ENCODE peak calls at places on chromosomes 16 and 17, in nine cellular contexts. One of them, this sample, is unnamed.

GRCh38 chr16:2040450-2041105 is 7.1 kb downstream of the NTHL1 start:
- DNase-seq in testis: peak; percentile 43
- DNase-seq in effector memory CD4-positive, alpha-beta T cell: no peak
- DNase-seq in PC-3: peak; percentile 37
- DNase-seq in hepatocyte: no peak
- DNase-seq in mammary epithelial cell: no peak
- DNase-seq in heart left ventricle: no peak
- DNase-seq in mesendoderm: no peak
- DNase-seq in IMR-90: no peak
- DNase-seq in this sample: no peak

GRCh38 chr17:68131456-68131855 is 95.9 kb downstream of the KPNA2 start:
- DNase-seq in testis: no peak
- DNase-seq in effector memory CD4-positive, alpha-beta T cell: no peak
- DNase-seq in PC-3: no peak
- DNase-seq in hepatocyte: no peak
- DNase-seq in mammary epithelial cell: no peak
- DNase-seq in heart left ventricle: no peak
- DNase-seq in mesendoderm: no peak
- DNase-seq in IMR-90: no peak
- DNase-seq in this sample: no peak

GRCh38 chr16:11583889-11584565 is 2.7 kb downstream of the LITAF start:
- DNase-seq in testis: no peak
- DNase-seq in effector memory CD4-positive, alpha-beta T cell: no peak
- DNase-seq in PC-3: peak; percentile 41
- DNase-seq in hepatocyte: no peak
- DNase-seq in mammary epithelial cell: peak; percentile 20
- DNase-seq in heart left ventricle: no peak
- DNase-seq in mesendoderm: no peak
- DNase-seq in IMR-90: no peak
- DNase-seq in this sample: peak; percentile 61

GRCh38 chr16:19316846-19317245 is 31.3 kb downstream of the CLEC19A start:
- DNase-seq in testis: no peak
- DNase-seq in effector memory CD4-positive, alpha-beta T cell: no peak
- DNase-seq in PC-3: no peak
- DNase-seq in hepatocyte: no peak
- DNase-seq in mammary epithelial cell: no peak
- DNase-seq in heart left ventricle: no peak
- DNase-seq in mesendoderm: no peak
- DNase-seq in IMR-90: no peak
- DNase-seq in this sample: no peak

GRCh38 chr16:64180136-64180900 is 941.5 kb downstream of the CDH11 start:
- DNase-seq in testis: no peak
- DNase-seq in effector memory CD4-positive, alpha-beta T cell: no peak
- DNase-seq in PC-3: no peak
- DNase-seq in hepatocyte: peak; percentile 11
- DNase-seq in mammary epithelial cell: no peak
- DNase-seq in heart left ventricle: no peak
- DNase-seq in mesendoderm: no peak
- DNase-seq in IMR-90: no peak
- DNase-seq in this sample: peak; percentile 61

GRCh38 chr16:24075929-24076716 is 180.0 kb upstream of the CACNG3 start:
- DNase-seq in testis: no peak
- DNase-seq in effector memory CD4-positive, alpha-beta T cell: no peak
- DNase-seq in PC-3: peak; percentile 1
- DNase-seq in hepatocyte: peak; percentile 40
- DNase-seq in mammary epithelial cell: peak; percentile 16
- DNase-seq in heart left ventricle: no peak
- DNase-seq in mesendoderm: peak; percentile 93
- DNase-seq in IMR-90: no peak
- DNase-seq in this sample: no peak

GRCh38 chr17:44894642-44895041 is 4.6 kb downstream of the EFTUD2 start:
- DNase-seq in testis: no peak
- DNase-seq in effector memory CD4-positive, alpha-beta T cell: no peak
- DNase-seq in PC-3: no peak
- DNase-seq in hepatocyte: no peak
- DNase-seq in mammary epithelial cell: no peak
- DNase-seq in heart left ventricle: no peak
- DNase-seq in mesendoderm: no peak
- DNase-seq in IMR-90: no peak
- DNase-seq in this sample: no peak

GRCh38 chr16:4790871-4791270 is 2.7 kb upstream of the SEPTIN12 start:
- DNase-seq in testis: no peak
- DNase-seq in effector memory CD4-positive, alpha-beta T cell: no peak
- DNase-seq in PC-3: no peak
- DNase-seq in hepatocyte: no peak
- DNase-seq in mammary epithelial cell: no peak
- DNase-seq in heart left ventricle: no peak
- DNase-seq in mesendoderm: no peak
- DNase-seq in IMR-90: no peak
- DNase-seq in this sample: no peak

GRCh38 chr17:27631409-27631755 is 394 bp downstream of the LGALS9 start:
- DNase-seq in testis: no peak
- DNase-seq in effector memory CD4-positive, alpha-beta T cell: no peak
- DNase-seq in PC-3: no peak
- DNase-seq in hepatocyte: no peak
- DNase-seq in mammary epithelial cell: peak; percentile 67
- DNase-seq in heart left ventricle: no peak
- DNase-seq in mesendoderm: no peak
- DNase-seq in IMR-90: no peak
- DNase-seq in this sample: no peak

GRCh38 chr16:65468121-65468520 is 346.3 kb upstream of the CDH11 start:
- DNase-seq in testis: no peak
- DNase-seq in effector memory CD4-positive, alpha-beta T cell: no peak
- DNase-seq in PC-3: no peak
- DNase-seq in hepatocyte: no peak
- DNase-seq in mammary epithelial cell: no peak
- DNase-seq in heart left ventricle: no peak
- DNase-seq in mesendoderm: no peak
- DNase-seq in IMR-90: no peak
- DNase-seq in this sample: no peak

DNA sequence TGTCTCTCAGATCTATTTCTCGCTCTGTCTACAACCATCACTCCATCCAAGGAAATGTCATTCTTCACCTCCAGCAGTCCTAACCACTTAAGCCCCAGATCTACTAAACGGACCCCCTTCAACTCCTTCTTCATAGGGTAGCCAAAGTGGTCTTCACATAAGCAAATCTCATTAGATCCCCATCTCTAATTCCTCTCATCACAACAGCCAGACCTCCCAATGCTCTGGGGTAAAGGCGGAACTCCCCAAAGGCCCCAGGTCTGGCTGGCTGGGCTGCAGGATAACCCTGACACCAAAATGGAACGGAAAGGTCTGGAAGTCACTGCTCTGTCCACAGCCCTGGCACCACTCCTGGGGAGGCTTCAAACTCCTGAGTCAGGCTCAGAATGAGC is 11.1 kb downstream of the ST3GAL2 start:
- DNase-seq in testis: no peak
- DNase-seq in effector memory CD4-positive, alpha-beta T cell: no peak
- DNase-seq in PC-3: no peak
- DNase-seq in hepatocyte: no peak
- DNase-seq in mammary epithelial cell: no peak
- DNase-seq in heart left ventricle: no peak
- DNase-seq in mesendoderm: no peak
- DNase-seq in IMR-90: no peak
- DNase-seq in this sample: no peak
- H3K4me3 ChIP-seq in testis: no peak overlapping the region
- H3K4me3 ChIP-seq in effector memory CD4-positive, alpha-beta T cell: no peak overlapping the region
- H3K4me3 ChIP-seq in PC-3: no peak overlapping the region
- H3K4me3 ChIP-seq in hepatocyte: no peak overlapping the region
- H3K4me3 ChIP-seq in mammary epithelial cell: no peak overlapping the region
- H3K4me3 ChIP-seq in heart left ventricle: no peak overlapping the region
- H3K4me3 ChIP-seq in mesendoderm: no peak overlapping the region
- H3K4me3 ChIP-seq in IMR-90: no peak overlapping the region
- H3K4me3 ChIP-seq in this sample: no peak overlapping the region

DNA sequence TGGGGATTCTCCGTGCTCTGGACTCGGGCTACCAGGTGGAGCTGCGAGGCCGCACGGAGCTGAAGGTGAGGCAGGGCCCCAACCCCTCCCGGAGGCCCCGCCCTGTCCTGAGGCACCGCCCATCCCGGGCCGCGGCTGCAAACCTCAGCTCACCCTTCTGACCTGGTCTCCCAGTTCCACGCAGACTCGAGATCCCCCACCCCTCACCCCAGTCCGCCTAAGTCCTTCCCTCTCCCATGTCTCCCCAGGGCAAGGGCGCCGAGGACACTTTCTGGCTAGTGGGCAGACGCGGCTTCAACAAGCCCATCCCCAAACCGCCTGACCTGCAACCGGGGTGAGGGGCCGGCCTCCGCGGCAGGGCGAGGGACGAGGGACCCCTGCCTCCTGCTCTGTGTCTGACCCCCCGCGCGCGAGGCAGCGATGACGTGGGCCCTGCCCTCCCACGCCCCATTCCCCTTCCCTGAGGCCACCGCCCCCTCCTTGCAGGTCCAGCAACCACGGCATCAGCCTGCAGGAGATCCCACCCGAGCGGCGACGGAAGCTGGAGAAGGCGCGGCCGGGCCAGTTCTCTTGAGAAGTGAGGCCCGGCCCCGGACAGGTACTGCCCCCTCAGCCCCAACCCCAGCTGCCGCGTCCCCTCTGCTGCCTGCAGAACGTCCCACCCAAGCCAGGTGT is 13.7 kb downstream of the GUCY2D start:
- DNase-seq in testis: no peak
- DNase-seq in effector memory CD4-positive, alpha-beta T cell: no peak
- DNase-seq in PC-3: no peak
- DNase-seq in hepatocyte: peak; percentile 76
- DNase-seq in mammary epithelial cell: no peak
- DNase-seq in heart left ventricle: no peak
- DNase-seq in mesendoderm: no peak
- DNase-seq in IMR-90: no peak
- DNase-seq in this sample: peak; percentile 30
- H3K27ac ChIP-seq in testis: no peak overlapping the region
- H3K27ac ChIP-seq in effector memory CD4-positive, alpha-beta T cell: no peak overlapping the region
- H3K27ac ChIP-seq in PC-3: no peak overlapping the region
- H3K27ac ChIP-seq in hepatocyte: peak overlapping the region; percentile 79
- H3K27ac ChIP-seq in mammary epithelial cell: no peak overlapping the region
- H3K27ac ChIP-seq in heart left ventricle: no peak overlapping the region
- H3K27ac ChIP-seq in mesendoderm: no peak overlapping the region
- H3K27ac ChIP-seq in IMR-90: no peak overlapping the region
- H3K27ac ChIP-seq in this sample: no peak overlapping the region

GRCh38 chr17:1026599-1026975 is 29.7 kb downstream of the TIMM22 start:
- DNase-seq in testis: no peak
- DNase-seq in effector memory CD4-positive, alpha-beta T cell: no peak
- DNase-seq in PC-3: no peak
- DNase-seq in hepatocyte: no peak
- DNase-seq in mammary epithelial cell: no peak
- DNase-seq in heart left ventricle: no peak
- DNase-seq in mesendoderm: no peak
- DNase-seq in IMR-90: no peak
- DNase-seq in this sample: no peak
- H3K4me3 ChIP-seq in testis: no peak overlapping the region
- H3K4me3 ChIP-seq in effector memory CD4-positive, alpha-beta T cell: no peak overlapping the region
- H3K4me3 ChIP-seq in PC-3: no peak overlapping the region
- H3K4me3 ChIP-seq in hepatocyte: no peak overlapping the region
- H3K4me3 ChIP-seq in mammary epithelial cell: no peak overlapping the region
- H3K4me3 ChIP-seq in heart left ventricle: no peak overlapping the region
- H3K4me3 ChIP-seq in mesendoderm: no peak overlapping the region
- H3K4me3 ChIP-seq in IMR-90: no peak overlapping the region
- H3K4me3 ChIP-seq in this sample: no peak overlapping the region

GRCh38 chr17:46182961-46183360 is 10.3 kb downstream of the KANSL1 start:
- DNase-seq in testis: no peak
- DNase-seq in effector memory CD4-positive, alpha-beta T cell: no peak
- DNase-seq in PC-3: no peak
- DNase-seq in hepatocyte: peak; percentile 33
- DNase-seq in mammary epithelial cell: no peak
- DNase-seq in heart left ventricle: no peak
- DNase-seq in mesendoderm: peak; percentile 80
- DNase-seq in IMR-90: no peak
- DNase-seq in this sample: no peak
- H3K27ac ChIP-seq in testis: no peak overlapping the region
- H3K27ac ChIP-seq in effector memory CD4-positive, alpha-beta T cell: no peak overlapping the region
- H3K27ac ChIP-seq in PC-3: no peak overlapping the region
- H3K27ac ChIP-seq in hepatocyte: no peak overlapping the region
- H3K27ac ChIP-seq in mammary epithelial cell: no peak overlapping the region
- H3K27ac ChIP-seq in heart left ventricle: no peak overlapping the region
- H3K27ac ChIP-seq in mesendoderm: no peak overlapping the region
- H3K27ac ChIP-seq in IMR-90: no peak overlapping the region
- H3K27ac ChIP-seq in this sample: no peak overlapping the region

DNA sequence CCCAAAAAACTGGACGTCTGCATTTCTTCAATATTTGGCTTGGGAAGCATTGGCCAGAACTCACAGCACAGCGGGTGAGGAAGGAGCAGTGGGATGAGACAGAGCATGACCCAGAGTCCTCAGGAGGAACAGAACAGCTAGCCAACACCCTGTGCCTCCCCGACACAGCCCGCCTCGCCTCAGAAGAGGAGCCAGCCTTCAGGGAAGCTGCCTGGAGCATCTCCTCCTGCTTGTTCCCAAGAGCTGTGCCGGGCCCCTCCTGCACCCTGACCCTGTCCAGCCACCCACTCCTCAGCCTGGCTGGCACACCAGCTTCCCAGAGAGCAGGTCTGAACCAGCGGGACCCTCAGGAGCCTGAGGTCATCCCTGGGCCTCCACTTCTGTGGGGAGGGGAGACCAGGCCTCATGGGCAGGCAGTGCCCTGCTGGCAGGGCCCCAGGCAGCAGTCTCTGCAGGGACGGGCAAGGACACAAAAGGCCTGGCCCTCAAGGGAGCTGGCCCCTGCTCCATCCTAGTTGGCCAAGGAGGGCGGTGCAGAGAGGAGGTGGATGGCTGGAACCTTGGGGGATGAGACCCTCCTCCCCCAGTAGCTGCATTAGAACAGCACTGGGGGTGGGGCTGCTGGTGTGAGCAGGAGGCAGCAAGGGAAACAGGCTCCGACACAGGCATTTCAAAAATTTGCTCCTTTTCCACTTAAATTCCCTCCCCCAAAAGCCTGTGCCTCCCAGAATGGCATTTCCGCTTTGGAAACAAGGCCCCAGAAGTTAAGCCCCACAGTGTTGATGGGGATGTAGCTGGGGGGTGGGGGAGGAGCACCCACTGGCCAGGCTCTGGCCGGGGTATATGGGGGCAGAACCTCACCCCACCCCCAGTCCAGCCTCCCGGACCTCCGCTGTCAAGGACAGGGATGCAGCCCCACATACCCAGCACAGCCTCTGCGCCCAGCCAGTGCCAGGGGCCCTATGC is 1.8 kb upstream of the BCAR1 start:
- DNase-seq in testis: peak; percentile 75
- DNase-seq in effector memory CD4-positive, alpha-beta T cell: no peak
- DNase-seq in PC-3: no peak
- DNase-seq in hepatocyte: peak; percentile 58
- DNase-seq in mammary epithelial cell: no peak
- DNase-seq in heart left ventricle: peak; percentile 27
- DNase-seq in mesendoderm: peak; percentile 99
- DNase-seq in IMR-90: peak; percentile 74
- DNase-seq in this sample: no peak
- H3K4me3 ChIP-seq in testis: no peak overlapping the region
- H3K4me3 ChIP-seq in effector memory CD4-positive, alpha-beta T cell: no peak overlapping the region
- H3K4me3 ChIP-seq in PC-3: no peak overlapping the region
- H3K4me3 ChIP-seq in hepatocyte: no peak overlapping the region
- H3K4me3 ChIP-seq in mammary epithelial cell: no peak overlapping the region
- H3K4me3 ChIP-seq in heart left ventricle: no peak overlapping the region
- H3K4me3 ChIP-seq in mesendoderm: no peak overlapping the region
- H3K4me3 ChIP-seq in IMR-90: no peak overlapping the region
- H3K4me3 ChIP-seq in this sample: no peak overlapping the region

This sample was measured in small intestine.